ENCODE peak calls at places on chromosomes 13 and 19, in nine cellular contexts. V is tibial artery; A is CD8-positive, alpha-beta memory T cell; K is breast epithelium; E is right lobe of liver; U is IMR-90; X is GM23248; N is thoracic aorta; M is gastrocnemius medialis. F is an unnamed sample.

GRCh38 chr13:47175172-47175806 is 278.4 kb upstream of the HTR2A start:
- DNase-seq in U (peak; percentile 95), V (no peak), N (no peak), M (no peak), E (no peak), A (no peak), X (peak; percentile 87), K (no peak), F (no peak)

GRCh38 chr19:54662730-54663129 is at the start of gene LILRB4:
- DNase-seq in M (peak; percentile 17), A (no peak), E (no peak), N (no peak), K (no peak), V (peak; percentile 52), X (no peak), U (no peak), F (no peak)

GRCh38 chr19:53868091-53868891 is 608 bp downstream of the MYADM start:
- DNase-seq in K (peak; percentile 76), E (peak; percentile 74), A (peak; percentile 52), N (no peak), U (peak; percentile 42), M (no peak), X (peak; percentile 86), V (peak; percentile 60), F (peak; percentile 90)

GRCh38 chr13:95833126-95833525 is 156.2 kb downstream of the DNAJC3 start:
- DNase-seq in X (no peak), A (no peak), M (no peak), E (no peak), K (no peak), N (no peak), U (no peak), V (no peak), F (no peak)

GRCh38 chr19:32865326-32865725 is 4.2 kb downstream of the SLC7A9 start:
- DNase-seq in M (no peak), X (no peak), U (no peak), K (no peak), A (no peak), E (peak; percentile 19), N (no peak), V (no peak), F (no peak)

GRCh38 chr13:24161010-24161775 is 673 bp downstream of the SPATA13 start:
- DNase-seq in U (no peak), K (peak; percentile 60), E (peak; percentile 90), X (peak; percentile 57), N (no peak), V (peak; percentile 22), M (no peak), A (peak; percentile 33), F (peak; percentile 86)

GRCh38 chr13:72530471-72530870 is 197.0 kb downstream of the MZT1 start:
- DNase-seq in E (no peak), N (no peak), A (no peak), K (no peak), V (no peak), X (no peak), U (peak; percentile 4), M (no peak), F (no peak)

GRCh38 chr13:98134901-98135300 is 8.0 kb upstream of the FARP1 start:
- DNase-seq in N (no peak), M (no peak), X (no peak), U (no peak), E (no peak), K (no peak), A (no peak), V (no peak), F (no peak)

GRCh38 chr19:30449191-30449590 is 77.0 kb downstream of the ZNF536 start:
- DNase-seq in X (peak; percentile 46), U (no peak), V (no peak), A (no peak), M (no peak), K (no peak), N (no peak), E (no peak), F (no peak)

GRCh38 chr13:51243832-51244231 is 21.6 kb downstream of the FAM124A start:
- DNase-seq in K (no peak), X (no peak), A (no peak), V (no peak), M (no peak), N (no peak), E (no peak), U (no peak), F (no peak)

GRCh38 chr13:98544105-98544710 is 32.7 kb downstream of the STK24 start:
- DNase-seq in X (no peak), U (no peak), K (no peak), M (no peak), A (no peak), E (no peak), N (no peak), V (no peak), F (no peak)

GRCh38 chr13:33411312-33411711 is 125.8 kb upstream of the STARD13 start:
- DNase-seq in U (no peak), A (no peak), V (no peak), E (no peak), M (no peak), K (no peak), X (no peak), N (no peak), F (no peak)

DNA sequence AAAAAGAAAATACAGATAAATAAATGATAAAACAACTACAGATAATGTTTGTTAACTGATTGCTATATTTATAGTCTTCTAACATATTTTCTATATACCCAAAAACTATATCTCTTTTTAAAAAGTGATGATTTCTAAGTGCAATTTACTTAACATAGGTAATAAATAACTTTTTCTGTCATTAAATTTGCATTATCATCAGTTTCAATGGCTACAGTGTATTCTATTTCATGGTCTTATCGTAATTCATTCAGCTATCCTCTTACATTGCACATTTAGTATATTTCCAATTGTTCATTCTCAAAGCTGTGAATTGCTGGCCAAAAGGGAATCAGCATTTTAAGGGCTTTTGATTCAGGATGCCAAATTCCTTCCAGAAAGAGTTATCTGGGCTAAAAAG is 3.6 kb downstream of the ZNF180 start:
- DNase-seq in V (no peak), N (no peak), M (no peak), X (no peak), E (no peak), U (no peak), K (no peak), A (no peak), F (no peak)
- H3K9me3 ChIP-seq in V (peaks cover 72% of the 10 kb centered on the region), N (peaks cover 56% of the 10 kb centered on the region), M (peaks cover 49% of the 10 kb centered on the region), X (no peaks in the 10 kb centered on the region), E (no peaks in the 10 kb centered on the region), U (peaks cover 67% of the 10 kb centered on the region), K (peaks cover 74% of the 10 kb centered on the region), A (peaks cover 70% of the 10 kb centered on the region), F (peaks cover 43% of the 10 kb centered on the region)

DNA sequence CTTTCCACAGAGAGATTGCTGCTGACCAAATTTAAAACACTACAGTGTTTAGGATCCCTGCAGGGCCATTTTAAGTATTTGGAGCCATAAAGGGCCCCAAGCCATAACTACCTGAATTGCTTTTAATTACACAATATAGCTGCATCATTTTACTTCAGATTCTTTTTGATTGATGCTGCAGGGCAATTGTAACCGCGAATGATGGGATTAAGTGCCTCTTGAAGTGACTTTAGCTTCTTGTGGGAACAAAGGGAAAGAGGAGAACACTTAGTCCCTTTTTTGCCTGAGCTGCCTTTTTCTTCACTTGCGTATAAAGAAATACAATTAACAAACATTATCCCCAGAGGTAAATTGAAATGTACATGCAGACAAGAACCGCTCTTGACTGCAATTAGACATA is 228.5 kb downstream of the ZIC5 start:
- DNase-seq in K (no peak), A (no peak), E (no peak), M (no peak), X (no peak), U (no peak), N (no peak), V (no peak), F (no peak)
- H3K27ac ChIP-seq in K (no peak overlapping the region), A (no peak overlapping the region), E (no peak overlapping the region), M (no peak overlapping the region), X (no peak overlapping the region), U (no peak overlapping the region), N (no peak overlapping the region), V (no peak overlapping the region), F (no peak overlapping the region)

DNA sequence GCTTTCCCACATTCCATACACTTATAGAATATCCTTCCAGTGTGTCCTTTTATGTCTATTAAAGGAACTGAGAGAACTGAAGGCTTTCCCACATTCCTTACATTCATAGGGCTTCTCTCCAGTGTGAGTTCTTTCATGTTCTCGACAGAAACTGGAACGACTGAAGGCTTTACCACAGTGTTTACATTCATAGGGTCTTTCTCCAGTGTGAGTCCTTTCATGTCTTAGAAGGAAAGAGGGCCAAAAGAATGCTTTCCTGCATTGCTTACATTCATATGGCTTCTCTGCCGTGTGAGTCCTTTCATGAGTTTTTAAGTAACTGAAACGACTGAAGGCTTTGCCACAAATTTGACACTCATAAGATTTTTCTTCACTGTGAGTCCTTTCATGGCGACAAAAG is 22.3 kb downstream of the ZNF44 start:
- DNase-seq in U (no peak), X (no peak), K (no peak), E (no peak), V (no peak), M (no peak), N (no peak), A (no peak), F (no peak)
- H3K9me3 ChIP-seq in U (peaks cover 75% of the 10 kb centered on the region), X (peaks cover 25% of the 10 kb centered on the region), K (peaks cover 84% of the 10 kb centered on the region), E (peaks cover 20% of the 10 kb centered on the region), V (peaks cover 99% of the 10 kb centered on the region), M (peaks cover 87% of the 10 kb centered on the region), N (peaks cover 91% of the 10 kb centered on the region), A (peaks cover 57% of the 10 kb centered on the region), F (peaks cover 27% of the 10 kb centered on the region)

GRCh38 chr19:16339361-16339725 is 14.7 kb downstream of the KLF2 start:
- DNase-seq in U (no peak), M (no peak), V (no peak), X (no peak), N (no peak), E (no peak), K (no peak), A (no peak), F (no peak)

GRCh38 chr19:16336571-16336970 is 11.9 kb downstream of the KLF2 start:
- DNase-seq in U (peak; percentile 65), K (no peak), M (no peak), N (no peak), V (no peak), X (peak; percentile 62), E (no peak), A (no peak), F (no peak)

GRCh38 chr19:16340092-16340491 is 15.5 kb downstream of the KLF2 start:
- DNase-seq in M (no peak), X (no peak), V (no peak), E (no peak), K (no peak), U (peak; percentile 61), N (no peak), A (no peak), F (no peak)

GRCh38 chr19:16338470-16339360 is 14.1 kb downstream of the KLF2 start:
- DNase-seq in M (no peak), N (peak; percentile 60), V (peak; percentile 56), K (no peak), X (peak; percentile 95), U (peak; percentile 96), A (peak; percentile 41), E (no peak), F (peak; percentile 79)

DNA sequence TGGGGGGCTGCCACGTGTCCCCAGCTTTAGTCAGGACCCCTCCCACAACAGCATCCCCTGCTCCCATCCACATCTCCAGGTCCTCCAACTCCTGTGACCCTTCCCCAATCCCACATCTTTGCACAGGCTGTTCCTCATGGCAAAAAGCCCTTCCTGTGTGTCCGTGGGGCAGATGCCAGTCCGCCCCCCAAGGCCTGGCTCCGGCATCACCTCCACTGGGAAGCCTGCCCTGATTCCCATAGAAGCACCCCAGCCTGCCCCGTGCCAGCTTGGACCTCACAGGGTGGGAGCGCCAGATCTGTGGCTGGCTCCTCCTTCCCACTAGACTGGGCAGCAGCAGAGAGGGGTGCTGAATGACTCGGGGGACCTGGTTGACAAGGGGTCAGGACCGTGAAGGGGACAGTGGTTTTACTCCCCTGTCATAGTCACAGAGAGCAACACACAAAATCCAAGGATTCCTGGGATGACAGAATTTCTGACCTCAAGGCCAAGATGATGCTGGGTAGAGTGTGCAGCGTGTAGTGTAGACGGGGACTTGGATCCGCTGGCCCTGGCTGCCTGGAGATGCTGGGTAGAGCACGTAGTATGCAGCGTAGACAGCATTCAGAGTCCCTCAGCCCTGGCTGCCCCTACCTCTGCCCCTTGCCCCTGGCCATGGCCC is 13.3 kb downstream of the KLF2 start:
- DNase-seq in N (no peak), A (no peak), X (peak; percentile 33), V (no peak), E (no peak), U (no peak), M (no peak), K (no peak), F (no peak)
- H3K27ac ChIP-seq in N (peak overlapping the region; percentile 80), A (no peak overlapping the region), X (peak overlapping the region; percentile 74), V (peak overlapping the region; percentile 59), E (no peak overlapping the region), U (peak overlapping the region; percentile 69), M (no peak overlapping the region), K (peak overlapping the region; percentile 79), F (peak overlapping the region; percentile 55)

F was measured in kidney.